ENCODE peak calls at places on chromosomes 3 and 15, in ten cellular contexts. Y is stomach, T is H1, C is suprapubic skin, W is tibial nerve, D is A549, X is ovary, A is transverse colon, S is upper lobe of left lung, O is GM12878. K is an unnamed sample.

GRCh38 chr3:134370611-134371451 is 3.4 kb downstream of the AMOTL2 start:
- DNase-seq in Y (no peak), T (no peak), C (no peak), W (no peak), D (no peak), X (no peak), A (no peak), S (peak; percentile 83), O (no peak), K (peak; percentile 64)

GRCh38 chr15:56767315-56767714 is 34.0 kb upstream of the ZNF280D start:
- DNase-seq in Y (no peak), T (no peak), C (no peak), W (no peak), D (no peak), X (no peak), A (no peak), S (no peak), O (no peak), K (no peak)

GRCh38 chr3:115960799-115961198 is 337.5 kb downstream of the GAP43 start:
- DNase-seq in Y (no peak), T (no peak), C (no peak), W (no peak), D (no peak), X (no peak), A (no peak), S (no peak), O (no peak), K (no peak)

GRCh38 chr3:169148448-169149348 is 514.8 kb downstream of the MECOM start:
- DNase-seq in Y (peak; percentile 31), T (no peak), C (no peak), W (no peak), D (no peak), X (no peak), A (no peak), S (no peak), O (no peak), K (no peak)

GRCh38 chr3:124217542-124217941 is 225.6 kb upstream of the ROPN1 start:
- DNase-seq in Y (peak; percentile 53), T (peak; percentile 82), C (no peak), W (peak; percentile 32), D (peak; percentile 52), X (peak; percentile 33), A (peak; percentile 26), S (no peak), O (no peak), K (no peak)

GRCh38 chr15:69074011-69074842 is 59.7 kb downstream of the NOX5 start:
- DNase-seq in Y (peak; percentile 71), T (peak; percentile 81), C (no peak), W (peak; percentile 36), D (peak; percentile 86), X (peak; percentile 41), A (peak; percentile 75), S (peak; percentile 87), O (no peak), K (peak; percentile 69)

GRCh38 chr3:112032377-112032776 is 2.2 kb upstream of the TMPRSS7 start:
- DNase-seq in Y (no peak), T (no peak), C (no peak), W (no peak), D (no peak), X (no peak), A (no peak), S (no peak), O (no peak), K (no peak)

GRCh38 chr15:101059381-101060341 is 140.5 kb downstream of the LRRK1 start:
- DNase-seq in Y (peak; percentile 23), T (peak; percentile 44), C (no peak), W (no peak), D (no peak), X (no peak), A (no peak), S (no peak), O (no peak), K (peak; percentile 32)

GRCh38 chr3:157174265-157174615 is 14.3 kb upstream of the CCNL1 start:
- DNase-seq in Y (no peak), T (no peak), C (no peak), W (no peak), D (peak; percentile 53), X (peak; percentile 56), A (peak; percentile 44), S (peak; percentile 29), O (no peak), K (peak; percentile 71)

GRCh38 chr15:71151061-71151460 is 35.8 kb downstream of the THSD4 start:
- DNase-seq in Y (no peak), T (no peak), C (no peak), W (no peak), D (no peak), X (no peak), A (no peak), S (no peak), O (no peak), K (no peak)

GRCh38 chr3:70753572-70753971 is 441.1 kb upstream of the MDFIC2 start:
- DNase-seq in Y (no peak), T (no peak), C (no peak), W (no peak), D (peak; percentile 18), X (no peak), A (no peak), S (no peak), O (no peak), K (no peak)

GRCh38 chr3:189276481-189277190 is 104.9 kb downstream of the TPRG1 start:
- DNase-seq in Y (no peak), T (no peak), C (no peak), W (peak; percentile 34), D (no peak), X (no peak), A (peak; percentile 9), S (no peak), O (no peak), K (no peak)
- H3K4me3 ChIP-seq in Y (no peak overlapping the region), T (no peak overlapping the region), C (no peak overlapping the region), W (no peak overlapping the region), D (no peak overlapping the region), X (no peak overlapping the region), A (no peak overlapping the region), S (no peak overlapping the region), O (no peak overlapping the region), K (no peak overlapping the region)

DNA sequence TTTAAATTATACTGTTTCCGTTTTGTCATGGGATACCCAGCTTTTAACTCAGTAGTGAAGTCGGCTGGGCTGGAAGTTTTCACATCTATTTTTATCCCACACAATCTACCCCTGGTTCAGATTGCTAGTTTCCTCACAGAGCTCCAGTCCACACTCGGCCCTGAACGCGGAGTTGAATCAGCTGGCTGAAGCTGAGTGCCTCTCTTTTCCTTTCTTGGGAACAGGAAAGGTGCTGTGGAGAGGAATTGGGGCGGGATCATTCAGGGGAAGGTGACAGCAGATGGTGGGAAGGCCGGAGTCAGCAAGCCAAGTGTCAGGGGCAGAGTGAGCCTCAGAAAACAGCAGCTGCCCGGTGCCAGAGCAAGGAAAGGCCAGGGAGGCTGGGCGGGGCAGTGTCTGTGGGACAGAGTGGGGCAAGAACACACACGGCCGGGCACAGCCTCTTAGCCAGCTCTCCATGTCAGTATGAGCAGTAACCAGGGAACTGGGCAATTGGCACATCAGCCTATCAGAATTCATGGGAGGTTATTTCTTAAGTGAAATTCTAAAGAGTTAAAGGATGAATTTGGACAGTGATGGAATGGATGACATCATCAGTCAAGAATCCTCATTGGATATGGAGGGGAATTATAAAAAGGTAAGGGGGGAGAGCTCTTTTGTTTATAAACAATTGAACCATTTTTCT is 135.7 kb upstream of the IL12A start:
- DNase-seq in Y (no peak), T (no peak), C (no peak), W (peak; percentile 25), D (no peak), X (peak; percentile 29), A (no peak), S (peak; percentile 59), O (no peak), K (peak; percentile 80)
- H3K4me1 ChIP-seq in Y (peaks cover 12% of the 10 kb centered on the region), T (no peaks in the 10 kb centered on the region), C (peaks cover 6% of the 10 kb centered on the region), W (peaks cover 57% of the 10 kb centered on the region), D (peaks cover 48% of the 10 kb centered on the region), X (peaks cover 1% of the 10 kb centered on the region), A (peaks cover 14% of the 10 kb centered on the region), S (peaks cover 35% of the 10 kb centered on the region), O (peaks cover 13% of the 10 kb centered on the region), K (peaks cover 89% of the 10 kb centered on the region)

GRCh38 chr3:106687905-106688304 is 689.3 kb upstream of the CCDC54 start:
- DNase-seq in Y (no peak), T (no peak), C (no peak), W (no peak), D (no peak), X (no peak), A (no peak), S (no peak), O (no peak), K (no peak)

GRCh38 chr3:106691476-106691875 is 685.8 kb upstream of the CCDC54 start:
- DNase-seq in Y (no peak), T (no peak), C (no peak), W (no peak), D (no peak), X (no peak), A (no peak), S (no peak), O (no peak), K (no peak)

GRCh38 chr3:106685751-106686150 is 691.5 kb upstream of the CCDC54 start:
- DNase-seq in Y (no peak), T (no peak), C (no peak), W (no peak), D (no peak), X (no peak), A (no peak), S (no peak), O (no peak), K (no peak)

GRCh38 chr3:106692624-106693023 is 684.6 kb upstream of the CCDC54 start:
- DNase-seq in Y (no peak), T (no peak), C (no peak), W (no peak), D (no peak), X (no peak), A (no peak), S (no peak), O (no peak), K (no peak)

DNA sequence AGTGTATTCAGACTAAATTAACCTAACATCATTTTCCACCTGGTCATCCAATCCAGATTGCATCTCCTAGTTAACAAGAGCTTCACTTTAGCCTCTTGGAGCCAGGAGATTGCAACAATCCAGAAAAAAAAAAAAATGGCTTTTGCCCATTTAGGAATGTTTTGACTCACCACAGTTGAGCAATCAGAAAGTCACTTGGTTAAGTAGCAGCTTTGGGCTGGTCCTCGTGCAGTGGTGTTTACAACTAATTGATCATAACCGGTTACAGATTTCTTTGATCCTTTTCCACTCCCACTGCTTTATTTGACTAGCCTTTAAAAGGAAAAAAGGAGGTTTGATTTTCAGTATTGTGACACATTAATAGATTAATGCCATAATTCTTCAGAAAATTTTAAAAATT is 688.8 kb upstream of the CCDC54 start:
- DNase-seq in Y (no peak), T (no peak), C (no peak), W (peak; percentile 17), D (peak; percentile 41), X (no peak), A (no peak), S (no peak), O (no peak), K (peak; percentile 63)
- TF ChIP-seq EP300 in Y (no peak), T (no peak), C (no peak), W (no peak), D (no peak), X (no peak), A (no peak), S (no peak), O (no peak), K (no peak)

DNA sequence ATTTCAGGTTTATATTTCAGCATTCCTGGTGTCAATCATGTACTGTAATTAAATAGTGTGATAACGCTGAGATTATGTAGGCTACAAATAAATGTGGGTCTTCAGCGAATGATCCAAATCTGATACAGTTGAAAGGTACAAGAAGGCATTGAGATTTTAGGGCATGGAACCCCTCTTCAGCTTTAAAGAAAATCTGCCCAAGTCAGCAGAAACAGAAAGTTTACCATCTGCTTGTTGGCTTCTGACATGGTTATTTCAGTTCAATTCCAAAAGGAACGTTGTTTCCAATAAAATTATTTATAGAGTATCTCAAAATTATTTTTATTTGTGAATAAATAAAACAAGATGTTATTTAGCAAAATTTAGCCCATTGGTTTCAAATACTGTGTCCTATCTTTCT is 400.2 kb upstream of the RORA start:
- DNase-seq in Y (no peak), T (no peak), C (no peak), W (no peak), D (no peak), X (no peak), A (no peak), S (no peak), O (no peak), K (no peak)
- H3K4me3 ChIP-seq in Y (no peak overlapping the region), T (no peak overlapping the region), C (no peak overlapping the region), W (no peak overlapping the region), D (no peak overlapping the region), X (no peak overlapping the region), A (no peak overlapping the region), S (no peak overlapping the region), O (no peak overlapping the region), K (no peak overlapping the region)